ENCODE peak calls at places on chromosomes 5 and 9, in five cellular contexts. I is Calu3, P is RWPE1, D is AG09319, E is astrocyte of the spinal cord. N is an unnamed sample.

GRCh38 chr5:81590498-81591384 is 160.2 kb downstream of the SSBP2 start:
- DNase-seq in E (no peak), P (no peak), I (no peak), D (no peak), N (no peak)

GRCh38 chr9:134039386-134040175 is 14.3 kb downstream of the BRD3OS start:
- DNase-seq in P (no peak), D (no peak), I (no peak), E (no peak), N (no peak)

GRCh38 chr9:14687042-14687719 is 6.1 kb downstream of the ZDHHC21 start:
- DNase-seq in E (peak; percentile 94), D (peak; percentile 28), P (peak; percentile 20), I (no peak), N (no peak)

GRCh38 chr5:149837680-149838269 is 106.8 kb downstream of the PDE6A start:
- DNase-seq in P (peak; percentile 87), E (peak; percentile 74), D (peak; percentile 34), I (peak; percentile 69), N (peak; percentile 92)

GRCh38 chr5:176540476-176540899 is 3.3 kb upstream of the RNF44 start:
- DNase-seq in D (no peak), I (no peak), P (no peak), E (no peak), N (no peak)

GRCh38 chr9:97321251-97321650 is 13.8 kb downstream of the CCDC180 start:
- DNase-seq in I (no peak), E (no peak), P (no peak), D (no peak), N (no peak)

GRCh38 chr5:29822499-29822898 is 1371.0 kb upstream of the CDH6 start:
- DNase-seq in D (no peak), E (no peak), I (no peak), P (no peak), N (no peak)

GRCh38 chr5:127810014-127810413 is 106.8 kb downstream of the CCDC192 start:
- DNase-seq in E (no peak), I (no peak), P (no peak), D (no peak), N (no peak)

GRCh38 chr5:78671609-78672008 is 23.0 kb upstream of the LHFPL2 start:
- DNase-seq in D (no peak), P (no peak), E (peak; percentile 32), I (no peak), N (no peak)

GRCh38 chr5:163809480-163809879 is 304.1 kb downstream of the MAT2B start:
- DNase-seq in E (no peak), I (no peak), P (no peak), D (no peak), N (no peak)

GRCh38 chr5:132082329-132083023 is 8.9 kb downstream of the CSF2 start:
- DNase-seq in P (no peak), E (no peak), D (no peak), I (no peak), N (no peak)

GRCh38 chr5:26487553-26487952 is 550.8 kb downstream of the CDH9 start:
- DNase-seq in P (no peak), D (no peak), I (no peak), E (no peak), N (no peak)

GRCh38 chr5:15592728-15593127 is 92.7 kb downstream of the FBXL7 start:
- DNase-seq in I (no peak), P (no peak), D (no peak), E (no peak), N (no peak)

GRCh38 chr9:108869092-108869725 is 7.1 kb downstream of the ACTL7A start:
- DNase-seq in D (no peak), I (peak; percentile 45), P (peak; percentile 99), E (peak; percentile 54), N (no peak)

GRCh38 chr9:36136894-36137391 is 410 bp downstream of the GLIPR2 start:
- DNase-seq in P (no peak), I (no peak), D (no peak), E (no peak), N (no peak)

GRCh38 chr9:96587295-96587694 is 32.3 kb downstream of the CDC14B start:
- DNase-seq in P (no peak), D (no peak), E (no peak), I (no peak), N (no peak)

GRCh38 chr5:60538955-60539866 is 160.8 kb downstream of the DEPDC1B start:
- DNase-seq in I (no peak), D (no peak), P (no peak), E (peak; percentile 46), N (no peak)

GRCh38 chr5:647727-648126 is 35.6 kb downstream of the CEP72 start:
- DNase-seq in P (no peak), E (no peak), D (no peak), I (no peak), N (no peak)

GRCh38 chr5:176817864-176818377 is 7.6 kb downstream of the UNC5A start:
- DNase-seq in I (peak; percentile 69), E (no peak), D (no peak), P (peak; percentile 49), N (peak; percentile 79)

GRCh38 chr5:144275329-144275728 is 104.7 kb downstream of the KCTD16 start:
- DNase-seq in E (peak; percentile 3), I (no peak), P (no peak), D (no peak), N (no peak)

GRCh38 chr9:131870156-131870555 is 130.3 kb upstream of the RAPGEF1 start:
- DNase-seq in D (no peak), I (no peak), E (no peak), P (no peak), N (no peak)
- TF ChIP-seq CTCF in D (no peak), I (no peak), E (no peak), P (no peak), N (no peak)

GRCh38 chr5:117461403-117461802 is 886.8 kb upstream of the SEMA6A start:
- DNase-seq in P (no peak), I (no peak), D (no peak), E (no peak), N (no peak)

GRCh38 chr5:117454716-117455212 is 880.1 kb upstream of the SEMA6A start:
- DNase-seq in P (peak; percentile 45), I (peak; percentile 87), D (no peak), E (peak; percentile 14), N (no peak)

DNA sequence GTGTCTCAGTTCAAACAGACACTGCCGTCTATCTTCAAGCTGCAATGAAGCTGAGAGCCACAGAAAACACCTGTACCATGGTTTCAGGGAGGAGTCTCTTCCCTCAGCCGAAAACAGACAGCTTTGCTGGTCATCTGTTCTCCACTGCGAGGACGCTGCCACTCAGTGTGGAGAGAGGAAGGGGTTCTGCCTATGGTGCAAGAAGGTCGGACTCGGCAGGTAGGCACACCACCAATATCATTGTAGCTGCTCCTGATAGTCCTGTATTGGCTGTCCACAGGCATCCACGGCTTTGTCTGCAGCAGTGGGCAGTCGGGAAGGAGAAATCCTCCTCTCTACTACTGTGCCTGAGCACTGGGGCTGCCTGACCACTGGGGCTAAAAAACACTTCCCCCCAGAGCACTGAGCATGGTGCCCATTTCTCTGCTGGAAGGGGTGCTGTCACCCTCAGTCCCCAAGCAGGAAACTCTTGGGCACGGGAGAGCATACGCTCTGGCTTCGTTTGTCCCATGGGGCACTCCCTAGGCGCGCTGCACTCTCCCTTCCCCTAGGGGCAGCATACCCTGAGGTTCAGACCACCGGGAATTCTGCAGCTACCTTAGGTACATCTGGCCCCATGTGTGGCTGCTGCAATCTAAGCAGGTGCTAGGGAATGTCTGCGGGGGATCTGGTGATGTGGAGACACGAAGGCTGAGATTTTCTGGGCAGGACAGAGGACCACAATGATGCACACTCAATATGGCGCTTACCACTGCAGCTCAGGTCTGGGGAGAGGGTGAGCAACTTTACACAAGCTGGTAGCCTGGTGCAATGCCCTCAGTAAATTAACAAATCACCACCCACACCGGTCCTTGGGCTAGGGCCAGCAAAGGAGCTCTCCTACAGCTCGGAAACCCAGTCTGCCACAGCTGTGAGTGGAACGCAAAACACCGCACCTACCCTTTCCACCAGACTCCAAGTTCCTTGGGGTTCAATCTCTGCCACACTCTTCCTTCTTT is 880.9 kb upstream of the SEMA6A start:
- DNase-seq in I (peak; percentile 86), D (no peak), P (peak; percentile 9), E (no peak), N (no peak)
- TF ChIP-seq CTCF in I (peak; percentile 90), D (no peak), P (no peak), E (peak; percentile 35), N (no peak)

GRCh38 chr5:120396186-120396585 is 67.9 kb upstream of the PRR16 start:
- DNase-seq in D (no peak), P (peak; percentile 41), E (peak; percentile 61), I (no peak), N (no peak)

GRCh38 chr5:120394259-120394658 is 69.8 kb upstream of the PRR16 start:
- DNase-seq in D (no peak), P (no peak), I (no peak), E (no peak), N (no peak)
- TF ChIP-seq CTCF in D (no peak), P (no peak), I (no peak), E (peak; percentile 8), N (no peak)

DNA sequence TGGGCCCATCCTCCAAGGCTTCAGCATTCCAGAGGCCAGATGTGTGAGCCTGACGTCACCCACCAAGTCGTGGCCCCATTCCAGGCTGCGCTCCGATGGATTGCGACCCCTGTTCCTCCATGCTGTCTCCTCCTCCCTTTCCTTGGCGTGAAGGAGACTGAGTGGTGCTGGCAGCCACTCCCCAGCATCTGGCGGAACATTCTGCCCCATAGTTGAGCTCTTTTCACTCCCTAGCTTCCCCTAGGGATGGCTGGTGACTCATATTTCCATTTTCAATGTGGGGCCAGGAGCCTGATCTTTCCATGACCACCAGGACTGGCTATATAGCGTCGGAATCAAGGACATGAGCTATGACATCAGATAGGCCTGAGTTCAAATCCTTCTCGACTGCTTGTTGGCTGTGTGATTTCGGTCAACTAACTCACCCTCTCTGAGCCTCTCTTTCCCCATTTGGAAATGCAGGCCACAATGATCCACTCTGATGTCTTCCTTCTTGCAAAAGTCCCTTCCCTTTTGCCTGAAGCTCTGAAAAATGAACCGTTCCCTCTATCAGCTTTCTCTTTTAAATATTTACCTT is 24.5 kb upstream of the DUSP1 start:
- DNase-seq in I (no peak), P (peak; percentile 53), E (peak; percentile 98), D (peak; percentile 92), N (no peak)
- TF ChIP-seq CTCF in I (no peak), P (no peak), E (no peak), D (no peak), N (no peak)

DNA sequence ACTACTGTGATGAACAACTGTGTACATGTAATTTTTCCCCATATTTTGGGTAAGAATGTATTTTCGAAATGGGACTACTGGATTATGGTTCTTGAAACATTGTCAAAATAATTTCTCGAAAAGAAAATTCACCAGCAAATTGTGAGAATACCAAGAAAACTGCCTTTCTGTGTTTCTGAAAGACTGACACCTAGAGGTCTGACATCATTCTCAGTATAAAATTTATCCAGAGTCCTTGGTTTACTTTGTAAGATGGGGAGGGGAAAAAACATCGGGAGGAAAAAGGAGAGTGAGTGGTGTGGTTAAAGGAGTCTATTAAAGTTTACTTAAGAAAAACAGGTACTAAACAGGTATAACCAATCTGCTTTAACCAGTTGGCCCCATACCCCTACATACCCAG is 149.2 kb downstream of the CEP120 start:
- DNase-seq in E (no peak), I (no peak), D (no peak), P (no peak), N (no peak)
- TF ChIP-seq CTCF in E (peak; percentile 9), I (no peak), D (peak; percentile 39), P (peak; percentile 3), N (no peak)